ENCODE peak calls at places on chromosomes 7 and 10, in six cellular contexts. U is HepG2, C is sigmoid colon, E is transverse colon, N is K562, Q is SK-N-SH. H is an unnamed sample.

GRCh38 chr7:94160719-94161435 is 156.7 kb upstream of the BET1 start:
- DNase-seq in U (no peak), C (no peak), E (no peak), N (no peak), Q (no peak), H (no peak)

GRCh38 chr10:17882557-17882956 is 69.2 kb upstream of the SLC39A12 start:
- DNase-seq in U (no peak), C (no peak), E (no peak), N (no peak), Q (no peak), H (no peak)

GRCh38 chr7:158657189-158657746 is 47.3 kb downstream of the NCAPG2 start:
- DNase-seq in U (no peak), C (no peak), E (no peak), N (no peak), Q (no peak), H (no peak)

GRCh38 chr7:155662343-155663043 is 18.0 kb downstream of the RBM33 start:
- DNase-seq in U (no peak), C (no peak), E (no peak), N (no peak), Q (no peak), H (no peak)

GRCh38 chr7:30450123-30450982 is 28.2 kb downstream of the NOD1 start:
- DNase-seq in U (no peak), C (peak), E (no peak), N (no peak), Q (no peak), H (no peak)

GRCh38 chr7:139914861-139915300 is 85.8 kb downstream of the TBXAS1 start:
- DNase-seq in U (no peak), C (no peak), E (no peak), N (no peak), Q (no peak), H (no peak)

GRCh38 chr7:158479021-158479679 is 108.5 kb downstream of the PTPRN2 start:
- DNase-seq in U (no peak), C (no peak), E (no peak), N (no peak), Q (no peak), H (no peak)

GRCh38 chr10:22682237-22683192 is 31.9 kb downstream of the PIP4K2A start:
- DNase-seq in U (peak), C (no peak), E (peak), N (no peak), Q (no peak), H (no peak)

GRCh38 chr7:123208793-123209192 is 9.0 kb upstream of the SLC13A1 start:
- DNase-seq in U (peak), C (no peak), E (no peak), N (no peak), Q (peak), H (no peak)

GRCh38 chr10:79260803-79261740 is 86.2 kb upstream of the PPIF start:
- DNase-seq in U (peak), C (peak), E (no peak), N (no peak), Q (peak), H (peak)

GRCh38 chr10:102119417-102120141 is 589 bp downstream of the LDB1 start:
- DNase-seq in U (no peak), C (peak), E (peak), N (peak), Q (peak), H (peak)

GRCh38 chr7:584820-585219 is 65.2 kb upstream of the PDGFA start:
- DNase-seq in U (no peak), C (no peak), E (no peak), N (no peak), Q (no peak), H (no peak)

GRCh38 chr7:106629521-106629920 is 31.4 kb downstream of the CCDC71L start:
- DNase-seq in U (no peak), C (no peak), E (no peak), N (no peak), Q (no peak), H (no peak)

GRCh38 chr7:83976302-83976701 is 218.3 kb downstream of the SEMA3A start:
- DNase-seq in U (peak), C (no peak), E (no peak), N (peak), Q (peak), H (no peak)

GRCh38 chr10:92430103-92430502 is 139.1 kb downstream of the MARCHF5 start:
- DNase-seq in U (no peak), C (no peak), E (no peak), N (no peak), Q (no peak), H (no peak)

GRCh38 chr7:138086585-138087270 is 10.5 kb downstream of the AKR1D1 start:
- DNase-seq in U (peak), C (no peak), E (no peak), N (no peak), Q (no peak), H (no peak)

GRCh38 chr7:150417239-150417638 is 33.2 kb upstream of the GIMAP8 start:
- DNase-seq in U (no peak), C (no peak), E (no peak), N (peak), Q (no peak), H (no peak)

GRCh38 chr10:7102084-7102483 is 308.8 kb downstream of the SFMBT2 start:
- DNase-seq in U (no peak), C (peak), E (no peak), N (no peak), Q (no peak), H (no peak)

GRCh38 chr7:17706734-17707133 is 233.6 kb downstream of the SNX13 start:
- DNase-seq in U (peak), C (peak), E (peak), N (peak), Q (peak), H (peak)

GRCh38 chr7:104963991-104964385 is 50.0 kb upstream of the KMT2E start:
- DNase-seq in U (peak), C (no peak), E (no peak), N (peak), Q (no peak), H (no peak)

GRCh38 chr10:74924251-74924954 is 98.0 kb downstream of the KAT6B start:
- DNase-seq in U (no peak), C (no peak), E (no peak), N (no peak), Q (no peak), H (no peak)
- TF ChIP-seq POLR2AphosphoS5 in U (no peak), C (peak), E (peak), N (no peak), Q (peak), H (peak)

GRCh38 chr7:74478671-74479065 is 25.0 kb downstream of the GTF2IRD1 start:
- DNase-seq in U (no peak), C (no peak), E (no peak), N (no peak), Q (no peak), H (no peak)

GRCh38 chr7:74480861-74481417 is 27.2 kb downstream of the GTF2IRD1 start:
- DNase-seq in U (no peak), C (peak), E (peak), N (no peak), Q (no peak), H (peak)

GRCh38 chr7:74479961-74480829 is 26.5 kb downstream of the GTF2IRD1 start:
- DNase-seq in U (peak), C (peak), E (peak), N (no peak), Q (peak), H (peak)

GRCh38 chr7:74477188-74477587 is 23.5 kb downstream of the GTF2IRD1 start:
- DNase-seq in U (no peak), C (no peak), E (no peak), N (no peak), Q (no peak), H (no peak)

GRCh38 chr7:74479066-74479781 is 25.5 kb downstream of the GTF2IRD1 start:
- DNase-seq in U (no peak), C (peak), E (peak), N (no peak), Q (peak), H (peak)
- TF ChIP-seq EP300 in U (no peak), C (no peak), E (no peak), N (no peak), Q (no peak), H (no peak)

GRCh38 chr10:132591166-132591971 is 53.8 kb downstream of the INPP5A start:
- DNase-seq in U (peak), C (peak), E (peak), N (no peak), Q (no peak), H (peak)
- TF ChIP-seq CTCF in U (peak), C (no peak), E (no peak), N (no peak), Q (no peak), H (no peak)

GRCh38 chr7:18859331-18859730 is 258.1 kb downstream of the TWIST1 start:
- DNase-seq in U (no peak), C (no peak), E (no peak), N (no peak), Q (no peak), H (no peak)

GRCh38 chr7:18861514-18861913 is 255.9 kb downstream of the TWIST1 start:
- DNase-seq in U (no peak), C (no peak), E (no peak), N (no peak), Q (no peak), H (no peak)

GRCh38 chr7:18860226-18860625 is 257.2 kb downstream of the TWIST1 start:
- DNase-seq in U (no peak), C (no peak), E (no peak), N (no peak), Q (no peak), H (no peak)

GRCh38 chr7:18858232-18858631 is 259.2 kb downstream of the TWIST1 start:
- DNase-seq in U (no peak), C (no peak), E (no peak), N (no peak), Q (no peak), H (no peak)

GRCh38 chr7:18855796-18856195 is 261.6 kb downstream of the TWIST1 start:
- DNase-seq in U (no peak), C (no peak), E (no peak), N (no peak), Q (no peak), H (no peak)
- TF ChIP-seq POLR2AphosphoS5 in U (no peak), C (no peak), E (no peak), N (no peak), Q (no peak), H (no peak)

GRCh38 chr10:4241724-4242345 is 456.8 kb upstream of the KLF6 start:
- DNase-seq in U (no peak), C (no peak), E (no peak), N (no peak), Q (no peak), H (no peak)
- TF ChIP-seq EP300 in U (no peak), C (no peak), E (peak), N (no peak), Q (no peak), H (no peak)

DNA sequence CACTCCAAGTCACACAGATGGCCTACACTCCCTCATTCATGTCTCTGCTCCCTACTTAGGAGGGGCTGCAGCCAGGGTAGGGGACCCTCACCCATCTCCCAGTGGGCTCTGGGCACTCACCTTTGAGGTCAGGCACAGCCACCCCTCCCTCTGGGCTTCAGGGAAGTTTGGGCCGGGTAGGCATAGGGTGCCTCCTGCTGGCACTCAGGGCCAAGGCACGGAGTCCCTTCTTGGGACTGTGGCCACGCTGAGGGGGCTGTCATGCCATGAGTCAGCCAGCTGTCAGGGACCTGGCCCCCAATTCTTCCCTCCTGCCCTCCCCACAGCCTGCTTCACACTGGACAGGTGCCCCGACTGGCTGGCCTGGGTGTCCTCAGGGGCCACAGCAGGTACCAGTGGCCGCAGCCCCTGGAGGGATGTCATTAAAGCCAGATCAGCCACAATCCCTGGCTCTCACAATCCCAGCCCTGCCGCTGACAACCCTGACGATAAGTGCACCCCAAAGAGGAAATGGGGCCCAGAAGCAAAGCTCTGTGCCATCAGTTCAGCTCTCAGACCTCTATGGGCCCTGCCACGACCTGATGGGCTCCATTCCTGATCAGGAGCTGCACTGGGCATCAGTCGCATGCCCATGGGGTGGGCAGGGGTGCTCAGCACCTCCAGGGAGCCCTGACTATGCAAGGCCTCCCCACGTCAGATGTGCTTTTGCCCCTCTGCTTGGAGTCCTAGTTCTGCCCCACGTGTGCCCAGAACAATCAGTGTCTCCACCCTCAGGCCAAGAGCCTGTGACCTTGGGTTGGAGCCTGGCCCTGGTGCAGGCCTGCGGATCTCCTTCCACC is 34.1 kb upstream of the RET start:
- DNase-seq in U (no peak), C (peak), E (no peak), N (no peak), Q (peak), H (peak)
- TF ChIP-seq CTCF in U (no peak), C (no peak), E (no peak), N (peak), Q (no peak), H (no peak)

DNA sequence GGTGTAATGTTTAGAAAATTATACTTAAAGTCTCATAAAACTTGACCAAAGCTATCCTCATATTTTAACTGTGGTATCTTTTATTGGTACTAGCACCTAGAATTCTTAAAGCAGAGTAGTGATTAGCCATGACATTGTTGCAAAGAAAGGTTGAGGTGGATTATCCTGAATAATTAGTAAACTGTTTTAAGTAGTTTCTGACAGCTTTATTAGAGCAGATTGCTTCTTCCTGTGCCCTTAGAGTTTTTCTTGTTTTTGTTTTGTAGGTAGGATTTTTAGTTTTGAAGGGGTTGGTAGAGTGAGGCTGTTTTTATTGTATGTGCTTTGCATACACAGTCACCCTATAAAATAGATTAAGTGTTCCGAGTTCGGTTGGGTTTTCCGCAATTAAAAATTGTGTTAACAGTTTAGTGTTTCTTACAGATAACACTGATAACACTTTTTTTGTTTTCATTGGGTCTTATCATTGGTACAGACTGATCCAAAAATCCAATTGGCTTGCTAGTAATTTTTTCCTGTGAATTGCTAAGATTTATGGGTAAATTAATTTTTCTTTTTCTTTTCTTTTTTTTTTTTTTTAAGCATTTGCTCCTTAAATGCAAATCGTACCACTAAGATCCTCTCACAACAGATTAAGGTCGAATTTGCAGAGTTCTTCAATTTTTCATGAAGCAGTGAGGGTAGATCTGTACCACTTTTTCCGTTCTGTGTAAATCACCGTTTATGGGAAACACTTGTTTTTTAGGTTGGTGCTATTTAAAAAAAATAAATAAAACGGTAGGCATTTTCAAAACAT is 2.1 kb upstream of the PBLD start:
- DNase-seq in U (no peak), C (no peak), E (no peak), N (no peak), Q (no peak), H (no peak)
- TF ChIP-seq POLR2AphosphoS5 in U (no peak), C (no peak), E (no peak), N (no peak), Q (no peak), H (no peak)

GRCh38 chr7:16532272-16532671 is 5.6 kb downstream of the LRRC72 start:
- DNase-seq in U (no peak), C (no peak), E (no peak), N (no peak), Q (no peak), H (no peak)
- TF ChIP-seq EP300 in U (no peak), C (no peak), E (no peak), N (no peak), Q (no peak), H (no peak)

GRCh38 chr10:124225468-124226270 is 132.3 kb upstream of the CHST15 start:
- DNase-seq in U (no peak), C (no peak), E (no peak), N (no peak), Q (no peak), H (peak)

GRCh38 chr10:124223711-124224085 is 130.3 kb upstream of the CHST15 start:
- DNase-seq in U (no peak), C (no peak), E (peak), N (no peak), Q (no peak), H (no peak)

GRCh38 chr10:124225029-124225467 is 131.7 kb upstream of the CHST15 start:
- DNase-seq in U (no peak), C (no peak), E (no peak), N (no peak), Q (no peak), H (peak)

GRCh38 chr10:124223001-124223710 is 129.8 kb upstream of the CHST15 start:
- DNase-seq in U (no peak), C (no peak), E (no peak), N (no peak), Q (no peak), H (no peak)

GRCh38 chr10:124224331-124225028 is 131.1 kb upstream of the CHST15 start:
- DNase-seq in U (no peak), C (no peak), E (no peak), N (no peak), Q (no peak), H (no peak)
- TF ChIP-seq CTCF in U (no peak), C (no peak), E (no peak), N (no peak), Q (no peak), H (no peak)

H was measured in stomach.